ENCODE peak calls at places on chromosomes 6 and 20, in four cellular contexts. U is HTR-8/SVneo; Q is CD8-positive, alpha-beta T cell; Z is anterior cingulate cortex. P is an unnamed sample.

GRCh38 chr6:169725270-169726048 is 1.2 kb upstream of the PHF10 start:
- DNase-seq in U (peak), Q (peak), Z (peak), P (peak)

GRCh38 chr6:129672883-129673631 is 36.9 kb downstream of the ARHGAP18 start:
- DNase-seq in U (peak), Q (no peak), Z (no peak), P (peak)

GRCh38 chr6:33577106-33577535 is 3.0 kb downstream of the BAK1 start:
- DNase-seq in U (no peak), Q (no peak), Z (no peak), P (peak)

GRCh38 chr20:50348118-50348517 is 157.5 kb downstream of the CEBPB start:
- DNase-seq in U (no peak), Q (no peak), Z (no peak), P (no peak)

GRCh38 chr20:47428851-47429336 is 72.4 kb upstream of the ZMYND8 start:
- DNase-seq in U (no peak), Q (no peak), Z (no peak), P (no peak)

GRCh38 chr6:52161689-52162438 is 24.3 kb upstream of the IL17A start:
- DNase-seq in U (no peak), Q (no peak), Z (no peak), P (no peak)

GRCh38 chr6:83062225-83062624 is 3.4 kb downstream of the UBE3D start:
- DNase-seq in U (no peak), Q (no peak), Z (no peak), P (no peak)

GRCh38 chr6:4786936-4787504 is 10.8 kb downstream of the CDYL start:
- DNase-seq in U (no peak), Q (no peak), Z (no peak), P (no peak)

GRCh38 chr20:32972181-32973076 is 31.8 kb downstream of the SUN5 start:
- DNase-seq in U (no peak), Q (peak), Z (no peak), P (peak)

GRCh38 chr6:41021832-41022231 is 17.2 kb downstream of the UNC5CL start:
- DNase-seq in U (no peak), Q (no peak), Z (peak), P (peak)